ENCODE peak calls at places on chromosomes 4 and X, in nine cellular contexts. One of them, this sample, is unnamed. For H3K36me3, the result is how much of the 10 kb centered on the place peaks cover.

GRCh38 chr4:184792334-184792733 is 33.4 kb downstream of the ACSL1 start:
- DNase-seq in mucosa of descending colon: no peak
- DNase-seq in adrenal gland: no peak
- DNase-seq in thoracic aorta: no peak
- DNase-seq in aorta: no peak
- DNase-seq in right lobe of liver: no peak
- DNase-seq in spleen: peak
- DNase-seq in fibroblast of lung: peak
- DNase-seq in neuronal stem cell: no peak
- DNase-seq in this sample: no peak

GRCh38 chrX:68284281-68284904 is 148.9 kb downstream of the OPHN1 start:
- DNase-seq in neuronal stem cell: no peak
- DNase-seq in spleen: no peak
- DNase-seq in adrenal gland: no peak
- DNase-seq in thoracic aorta: no peak
- DNase-seq in right lobe of liver: no peak
- DNase-seq in fibroblast of lung: no peak
- DNase-seq in mucosa of descending colon: no peak
- DNase-seq in aorta: no peak
- DNase-seq in this sample: no peak

GRCh38 chrX:150476183-150476699 is 92.2 kb upstream of the MTM1 start:
- DNase-seq in mucosa of descending colon: no peak
- DNase-seq in right lobe of liver: no peak
- DNase-seq in aorta: no peak
- DNase-seq in adrenal gland: no peak
- DNase-seq in neuronal stem cell: no peak
- DNase-seq in thoracic aorta: no peak
- DNase-seq in spleen: no peak
- DNase-seq in fibroblast of lung: peak
- DNase-seq in this sample: no peak

GRCh38 chrX:22134681-22135080 is 102.6 kb downstream of the PHEX start:
- DNase-seq in mucosa of descending colon: no peak
- DNase-seq in adrenal gland: no peak
- DNase-seq in right lobe of liver: no peak
- DNase-seq in fibroblast of lung: peak
- DNase-seq in thoracic aorta: no peak
- DNase-seq in aorta: no peak
- DNase-seq in spleen: no peak
- DNase-seq in neuronal stem cell: no peak
- DNase-seq in this sample: peak

GRCh38 chrX:103614999-103615398 is 7.2 kb downstream of the TCEAL3 start:
- DNase-seq in mucosa of descending colon: no peak
- DNase-seq in neuronal stem cell: no peak
- DNase-seq in aorta: no peak
- DNase-seq in fibroblast of lung: no peak
- DNase-seq in adrenal gland: no peak
- DNase-seq in thoracic aorta: no peak
- DNase-seq in spleen: no peak
- DNase-seq in right lobe of liver: no peak
- DNase-seq in this sample: no peak

GRCh38 chr4:115505326-115505725 is 391.9 kb upstream of the NDST4 start:
- DNase-seq in fibroblast of lung: no peak
- DNase-seq in spleen: no peak
- DNase-seq in mucosa of descending colon: no peak
- DNase-seq in adrenal gland: no peak
- DNase-seq in thoracic aorta: no peak
- DNase-seq in right lobe of liver: no peak
- DNase-seq in aorta: no peak
- DNase-seq in neuronal stem cell: no peak
- DNase-seq in this sample: no peak

GRCh38 chr4:83568057-83568456 is 32.1 kb downstream of the GPAT3 start:
- DNase-seq in spleen: no peak
- DNase-seq in thoracic aorta: no peak
- DNase-seq in mucosa of descending colon: no peak
- DNase-seq in aorta: no peak
- DNase-seq in adrenal gland: no peak
- DNase-seq in right lobe of liver: no peak
- DNase-seq in fibroblast of lung: no peak
- DNase-seq in neuronal stem cell: no peak
- DNase-seq in this sample: no peak

GRCh38 chr4:139795915-139796314 is 130.3 kb downstream of the MGST2 start:
- DNase-seq in mucosa of descending colon: no peak
- DNase-seq in fibroblast of lung: peak
- DNase-seq in aorta: no peak
- DNase-seq in adrenal gland: no peak
- DNase-seq in thoracic aorta: no peak
- DNase-seq in spleen: no peak
- DNase-seq in right lobe of liver: no peak
- DNase-seq in neuronal stem cell: no peak
- DNase-seq in this sample: no peak

GRCh38 chr4:155943610-155944329 is 9.9 kb downstream of the CTSO start:
- DNase-seq in mucosa of descending colon: no peak
- DNase-seq in right lobe of liver: no peak
- DNase-seq in spleen: no peak
- DNase-seq in aorta: no peak
- DNase-seq in neuronal stem cell: no peak
- DNase-seq in thoracic aorta: no peak
- DNase-seq in fibroblast of lung: no peak
- DNase-seq in adrenal gland: no peak
- DNase-seq in this sample: no peak

GRCh38 chr4:115110191-115111166 is 2.9 kb downstream of the NDST4 start:
- DNase-seq in aorta: no peak
- DNase-seq in neuronal stem cell: no peak
- DNase-seq in adrenal gland: no peak
- DNase-seq in spleen: no peak
- DNase-seq in fibroblast of lung: peak
- DNase-seq in thoracic aorta: no peak
- DNase-seq in mucosa of descending colon: no peak
- DNase-seq in right lobe of liver: no peak
- DNase-seq in this sample: no peak

GRCh38 chr4:184473265-184473514 is 1.2 kb downstream of the IRF2 start:
- DNase-seq in neuronal stem cell: no peak
- DNase-seq in mucosa of descending colon: peak
- DNase-seq in aorta: peak
- DNase-seq in thoracic aorta: no peak
- DNase-seq in right lobe of liver: no peak
- DNase-seq in fibroblast of lung: no peak
- DNase-seq in adrenal gland: no peak
- DNase-seq in spleen: peak
- DNase-seq in this sample: no peak

GRCh38 chrX:130184168-130184567 is 12.4 kb downstream of the RAB33A start:
- DNase-seq in thoracic aorta: no peak
- DNase-seq in right lobe of liver: no peak
- DNase-seq in neuronal stem cell: no peak
- DNase-seq in fibroblast of lung: no peak
- DNase-seq in aorta: no peak
- DNase-seq in spleen: no peak
- DNase-seq in adrenal gland: no peak
- DNase-seq in mucosa of descending colon: no peak
- DNase-seq in this sample: no peak

GRCh38 chr4:3045500-3045850 is 28.9 kb downstream of the HTT-AS start:
- DNase-seq in neuronal stem cell: no peak
- DNase-seq in spleen: peak
- DNase-seq in aorta: no peak
- DNase-seq in right lobe of liver: no peak
- DNase-seq in thoracic aorta: no peak
- DNase-seq in adrenal gland: peak
- DNase-seq in fibroblast of lung: peak
- DNase-seq in mucosa of descending colon: peak
- DNase-seq in this sample: no peak

GRCh38 chr4:92012899-92013867 is 290.6 kb upstream of the GRID2 start:
- DNase-seq in mucosa of descending colon: no peak
- DNase-seq in neuronal stem cell: no peak
- DNase-seq in aorta: no peak
- DNase-seq in thoracic aorta: no peak
- DNase-seq in adrenal gland: no peak
- DNase-seq in spleen: no peak
- DNase-seq in right lobe of liver: peak
- DNase-seq in fibroblast of lung: no peak
- DNase-seq in this sample: no peak

GRCh38 chrX:73922856-73923429 is 359.9 kb downstream of the CHIC1 start:
- DNase-seq in right lobe of liver: no peak
- DNase-seq in spleen: no peak
- DNase-seq in adrenal gland: no peak
- DNase-seq in thoracic aorta: no peak
- DNase-seq in mucosa of descending colon: no peak
- DNase-seq in aorta: no peak
- DNase-seq in neuronal stem cell: no peak
- DNase-seq in fibroblast of lung: peak
- DNase-seq in this sample: peak

GRCh38 chr4:88820723-88821368 is 123.2 kb upstream of the NAP1L5 start:
- DNase-seq in right lobe of liver: no peak
- DNase-seq in mucosa of descending colon: no peak
- DNase-seq in aorta: no peak
- DNase-seq in neuronal stem cell: no peak
- DNase-seq in adrenal gland: no peak
- DNase-seq in spleen: no peak
- DNase-seq in thoracic aorta: no peak
- DNase-seq in fibroblast of lung: no peak
- DNase-seq in this sample: no peak

GRCh38 chr4:107036602-107037151 is 564 bp upstream of the DKK2 start:
- DNase-seq in spleen: no peak
- DNase-seq in thoracic aorta: no peak
- DNase-seq in right lobe of liver: no peak
- DNase-seq in mucosa of descending colon: no peak
- DNase-seq in fibroblast of lung: no peak
- DNase-seq in neuronal stem cell: peak
- DNase-seq in aorta: no peak
- DNase-seq in adrenal gland: no peak
- DNase-seq in this sample: no peak
- H3K4me3 ChIP-seq in spleen: peak
- H3K4me3 ChIP-seq in thoracic aorta: peak
- H3K4me3 ChIP-seq in right lobe of liver: no peak
- H3K4me3 ChIP-seq in mucosa of descending colon: no peak
- H3K4me3 ChIP-seq in fibroblast of lung: peak
- H3K4me3 ChIP-seq in neuronal stem cell: peak
- H3K4me3 ChIP-seq in aorta: peak
- H3K4me3 ChIP-seq in adrenal gland: no peak
- H3K4me3 ChIP-seq in this sample: peak

GRCh38 chr4:36220776-36221175 is 23.5 kb downstream of the ARAP2 start:
- DNase-seq in spleen: no peak
- DNase-seq in aorta: no peak
- DNase-seq in mucosa of descending colon: no peak
- DNase-seq in fibroblast of lung: no peak
- DNase-seq in right lobe of liver: no peak
- DNase-seq in neuronal stem cell: no peak
- DNase-seq in adrenal gland: no peak
- DNase-seq in thoracic aorta: no peak
- DNase-seq in this sample: no peak
- H3K36me3 ChIP-seq in spleen: under half
- H3K36me3 ChIP-seq in aorta: under half
- H3K36me3 ChIP-seq in mucosa of descending colon: under half
- H3K36me3 ChIP-seq in fibroblast of lung: under half
- H3K36me3 ChIP-seq in right lobe of liver: under half
- H3K36me3 ChIP-seq in neuronal stem cell: under half
- H3K36me3 ChIP-seq in adrenal gland: under half
- H3K36me3 ChIP-seq in thoracic aorta: under half
- H3K36me3 ChIP-seq in this sample: under half

GRCh38 chrX:42175843-42176242 is 252.5 kb upstream of the CASK start:
- DNase-seq in mucosa of descending colon: no peak
- DNase-seq in aorta: no peak
- DNase-seq in adrenal gland: no peak
- DNase-seq in spleen: no peak
- DNase-seq in fibroblast of lung: no peak
- DNase-seq in thoracic aorta: no peak
- DNase-seq in neuronal stem cell: no peak
- DNase-seq in right lobe of liver: no peak
- DNase-seq in this sample: no peak

GRCh38 chrX:42176790-42177189 is 253.4 kb upstream of the CASK start:
- DNase-seq in thoracic aorta: no peak
- DNase-seq in mucosa of descending colon: no peak
- DNase-seq in adrenal gland: no peak
- DNase-seq in neuronal stem cell: no peak
- DNase-seq in fibroblast of lung: no peak
- DNase-seq in spleen: no peak
- DNase-seq in aorta: no peak
- DNase-seq in right lobe of liver: no peak
- DNase-seq in this sample: no peak
- H3K4me3 ChIP-seq in thoracic aorta: no peak
- H3K4me3 ChIP-seq in mucosa of descending colon: no peak
- H3K4me3 ChIP-seq in adrenal gland: no peak
- H3K4me3 ChIP-seq in neuronal stem cell: no peak
- H3K4me3 ChIP-seq in fibroblast of lung: no peak
- H3K4me3 ChIP-seq in spleen: no peak
- H3K4me3 ChIP-seq in aorta: no peak
- H3K4me3 ChIP-seq in right lobe of liver: no peak
- H3K4me3 ChIP-seq in this sample: no peak

GRCh38 chr4:959338-960139 is 13.8 kb downstream of the DGKQ start:
- DNase-seq in right lobe of liver: peak
- DNase-seq in fibroblast of lung: no peak
- DNase-seq in thoracic aorta: no peak
- DNase-seq in mucosa of descending colon: peak
- DNase-seq in spleen: peak
- DNase-seq in adrenal gland: no peak
- DNase-seq in aorta: peak
- DNase-seq in neuronal stem cell: no peak
- DNase-seq in this sample: no peak

GRCh38 chr4:960140-960735 is 13.1 kb downstream of the DGKQ start:
- DNase-seq in mucosa of descending colon: peak
- DNase-seq in fibroblast of lung: no peak
- DNase-seq in aorta: peak
- DNase-seq in adrenal gland: no peak
- DNase-seq in thoracic aorta: no peak
- DNase-seq in neuronal stem cell: no peak
- DNase-seq in spleen: peak
- DNase-seq in right lobe of liver: no peak
- DNase-seq in this sample: no peak

GRCh38 chr4:957581-958313 is 15.6 kb downstream of the DGKQ start:
- DNase-seq in spleen: peak
- DNase-seq in adrenal gland: peak
- DNase-seq in fibroblast of lung: no peak
- DNase-seq in right lobe of liver: peak
- DNase-seq in thoracic aorta: no peak
- DNase-seq in neuronal stem cell: no peak
- DNase-seq in mucosa of descending colon: peak
- DNase-seq in aorta: peak
- DNase-seq in this sample: no peak

GRCh38 chr4:958314-958665 is 15.1 kb downstream of the DGKQ start:
- DNase-seq in spleen: no peak
- DNase-seq in thoracic aorta: no peak
- DNase-seq in adrenal gland: no peak
- DNase-seq in right lobe of liver: no peak
- DNase-seq in neuronal stem cell: no peak
- DNase-seq in aorta: peak
- DNase-seq in mucosa of descending colon: peak
- DNase-seq in fibroblast of lung: no peak
- DNase-seq in this sample: no peak

DNA sequence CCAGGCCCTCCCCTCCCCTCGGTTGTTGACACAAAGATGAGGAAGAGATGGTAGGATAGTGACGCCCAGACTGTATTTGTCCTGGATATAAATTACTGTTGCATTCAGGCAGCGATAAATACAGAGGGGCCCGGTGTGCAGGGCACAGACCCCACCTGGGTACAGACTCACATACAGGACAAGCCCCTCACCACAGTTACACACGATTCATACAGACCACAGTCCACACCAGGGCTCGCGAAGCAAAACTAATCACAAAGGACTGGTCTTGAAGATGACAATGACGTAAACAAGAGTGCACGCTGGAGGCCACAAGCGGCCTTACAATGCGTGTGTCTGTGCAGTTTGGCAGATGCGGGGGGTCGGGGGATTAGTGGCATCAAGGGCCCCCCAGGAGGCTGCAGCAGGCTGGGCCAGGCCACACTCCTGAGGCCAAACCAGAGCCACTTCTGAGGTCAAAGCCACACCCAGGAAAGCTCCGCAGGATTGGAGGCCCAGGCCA is 14.5 kb downstream of the DGKQ start:
- DNase-seq in spleen: peak
- DNase-seq in mucosa of descending colon: no peak
- DNase-seq in right lobe of liver: peak
- DNase-seq in neuronal stem cell: no peak
- DNase-seq in thoracic aorta: no peak
- DNase-seq in aorta: peak
- DNase-seq in fibroblast of lung: no peak
- DNase-seq in adrenal gland: peak
- DNase-seq in this sample: no peak
- H3K36me3 ChIP-seq in spleen: under half
- H3K36me3 ChIP-seq in mucosa of descending colon: under half
- H3K36me3 ChIP-seq in right lobe of liver: under half
- H3K36me3 ChIP-seq in neuronal stem cell: under half
- H3K36me3 ChIP-seq in thoracic aorta: under half
- H3K36me3 ChIP-seq in aorta: under half
- H3K36me3 ChIP-seq in fibroblast of lung: under half
- H3K36me3 ChIP-seq in adrenal gland: under half
- H3K36me3 ChIP-seq in this sample: under half

This sample was measured in MG63.